ENCODE peak calls at places on chromosomes 4 and X, in six cellular contexts. One of them, this sample, is unnamed.
A peak's percentile ranks its signal among the peaks of the same experiment; 100 is the strongest.

GRCh38 chrX:63513825-63514574 is 162.9 kb upstream of the SPIN4 start:
- ATAC-seq in upper lobe of left lung: no peak
- ATAC-seq in gastrocnemius medialis: no peak
- ATAC-seq in HepG2: no peak
- ATAC-seq in A549: no peak
- ATAC-seq in right lobe of liver: peak; percentile 67
- ATAC-seq in this sample: peak; percentile 51

GRCh38 chr4:60759518-60760245 is 440.4 kb upstream of the ADGRL3 start:
- ATAC-seq in upper lobe of left lung: no peak
- ATAC-seq in gastrocnemius medialis: no peak
- ATAC-seq in HepG2: no peak
- ATAC-seq in A549: no peak
- ATAC-seq in right lobe of liver: no peak
- ATAC-seq in this sample: no peak

GRCh38 chr4:102317459-102317858 is 27.8 kb downstream of the SLC39A8 start:
- ATAC-seq in upper lobe of left lung: no peak
- ATAC-seq in gastrocnemius medialis: no peak
- ATAC-seq in HepG2: no peak
- ATAC-seq in A549: no peak
- ATAC-seq in right lobe of liver: no peak
- ATAC-seq in this sample: no peak

GRCh38 chr4:37675587-37676290 is 10.4 kb downstream of the RELL1 start:
- ATAC-seq in upper lobe of left lung: peak; percentile 77
- ATAC-seq in gastrocnemius medialis: no peak
- ATAC-seq in HepG2: no peak
- ATAC-seq in A549: no peak
- ATAC-seq in right lobe of liver: peak; percentile 91
- ATAC-seq in this sample: no peak

GRCh38 chrX:41516995-41517660 is 70.0 kb downstream of the NYX start:
- ATAC-seq in upper lobe of left lung: no peak
- ATAC-seq in gastrocnemius medialis: no peak
- ATAC-seq in HepG2: no peak
- ATAC-seq in A549: no peak
- ATAC-seq in right lobe of liver: no peak
- ATAC-seq in this sample: no peak

GRCh38 chr4:169293343-169294176 is 22.8 kb upstream of the SH3RF1 start:
- ATAC-seq in upper lobe of left lung: no peak
- ATAC-seq in gastrocnemius medialis: no peak
- ATAC-seq in HepG2: no peak
- ATAC-seq in A549: no peak
- ATAC-seq in right lobe of liver: peak; percentile 35
- ATAC-seq in this sample: no peak

GRCh38 chr4:57187241-57187640 is 77.1 kb upstream of the IGFBP7 start:
- ATAC-seq in upper lobe of left lung: no peak
- ATAC-seq in gastrocnemius medialis: no peak
- ATAC-seq in HepG2: no peak
- ATAC-seq in A549: no peak
- ATAC-seq in right lobe of liver: no peak
- ATAC-seq in this sample: no peak

GRCh38 chr4:73612032-73612431 is 8.2 kb downstream of the RASSF6 start:
- ATAC-seq in upper lobe of left lung: no peak
- ATAC-seq in gastrocnemius medialis: no peak
- ATAC-seq in HepG2: no peak
- ATAC-seq in A549: no peak
- ATAC-seq in right lobe of liver: no peak
- ATAC-seq in this sample: no peak

GRCh38 chr4:145041378-145041777 is 56.6 kb downstream of the ANAPC10 start:
- ATAC-seq in upper lobe of left lung: no peak
- ATAC-seq in gastrocnemius medialis: no peak
- ATAC-seq in HepG2: no peak
- ATAC-seq in A549: no peak
- ATAC-seq in right lobe of liver: no peak
- ATAC-seq in this sample: no peak

GRCh38 chr4:143140696-143141095 is 44.0 kb upstream of the USP38 start:
- ATAC-seq in upper lobe of left lung: no peak
- ATAC-seq in gastrocnemius medialis: no peak
- ATAC-seq in HepG2: no peak
- ATAC-seq in A549: no peak
- ATAC-seq in right lobe of liver: no peak
- ATAC-seq in this sample: no peak

GRCh38 chr4:89000392-89000791 is 56.6 kb downstream of the FAM13A start:
- ATAC-seq in upper lobe of left lung: no peak
- ATAC-seq in gastrocnemius medialis: no peak
- ATAC-seq in HepG2: no peak
- ATAC-seq in A549: no peak
- ATAC-seq in right lobe of liver: no peak
- ATAC-seq in this sample: no peak

GRCh38 chr4:5711479-5712184 is 631 bp downstream of the EVC start:
- ATAC-seq in upper lobe of left lung: no peak
- ATAC-seq in gastrocnemius medialis: no peak
- ATAC-seq in HepG2: peak; percentile 19
- ATAC-seq in A549: peak; percentile 44
- ATAC-seq in right lobe of liver: no peak
- ATAC-seq in this sample: no peak

GRCh38 chrX:15694968-15695451 is 30.4 kb upstream of the CLTRN start:
- ATAC-seq in upper lobe of left lung: no peak
- ATAC-seq in gastrocnemius medialis: peak; percentile 95
- ATAC-seq in HepG2: no peak
- ATAC-seq in A549: no peak
- ATAC-seq in right lobe of liver: no peak
- ATAC-seq in this sample: no peak

GRCh38 chr4:9904976-9905587 is 116.2 kb downstream of the SLC2A9 start:
- ATAC-seq in upper lobe of left lung: no peak
- ATAC-seq in gastrocnemius medialis: no peak
- ATAC-seq in HepG2: no peak
- ATAC-seq in A549: no peak
- ATAC-seq in right lobe of liver: no peak
- ATAC-seq in this sample: no peak

GRCh38 chr4:149999485-150000074 is 78.7 kb upstream of the DCLK2 start:
- ATAC-seq in upper lobe of left lung: no peak
- ATAC-seq in gastrocnemius medialis: no peak
- ATAC-seq in HepG2: peak; percentile 73
- ATAC-seq in A549: peak; percentile 65
- ATAC-seq in right lobe of liver: peak; percentile 80
- ATAC-seq in this sample: peak; percentile 55

GRCh38 chr4:185865901-185866328 is 53.9 kb upstream of the SORBS2 start:
- ATAC-seq in upper lobe of left lung: peak; percentile 40
- ATAC-seq in gastrocnemius medialis: no peak
- ATAC-seq in HepG2: no peak
- ATAC-seq in A549: no peak
- ATAC-seq in right lobe of liver: peak; percentile 93
- ATAC-seq in this sample: no peak

GRCh38 chrX:143988356-143988755 is 104.5 kb downstream of the UBE2NL start:
- ATAC-seq in upper lobe of left lung: no peak
- ATAC-seq in gastrocnemius medialis: no peak
- ATAC-seq in HepG2: no peak
- ATAC-seq in A549: no peak
- ATAC-seq in right lobe of liver: no peak
- ATAC-seq in this sample: no peak

DNA sequence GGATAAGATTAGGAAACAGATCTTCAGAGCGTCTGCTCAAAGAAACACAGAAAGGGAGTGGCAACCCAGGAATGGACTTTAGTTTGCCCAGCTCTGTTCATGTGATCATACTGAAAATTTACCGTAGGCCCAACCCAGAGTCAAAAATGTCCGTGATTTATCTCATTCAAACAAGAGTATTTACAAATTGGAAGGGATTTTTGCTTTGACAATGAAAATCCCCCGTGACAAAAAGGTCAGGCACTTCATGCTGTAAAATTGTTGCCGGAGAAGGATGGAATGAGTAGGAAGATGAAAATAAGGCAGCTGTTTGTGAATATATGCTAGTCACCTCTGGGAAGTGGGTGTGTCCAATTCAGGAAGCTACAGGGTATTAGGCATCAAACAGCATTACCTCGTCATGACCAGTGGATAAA is 1.2 kb downstream of the SULT1B1 start:
- ATAC-seq in upper lobe of left lung: no peak
- ATAC-seq in gastrocnemius medialis: no peak
- ATAC-seq in HepG2: no peak
- ATAC-seq in A549: no peak
- ATAC-seq in right lobe of liver: peak; percentile 65
- ATAC-seq in this sample: no peak
- H3K4me3 ChIP-seq in upper lobe of left lung: no peak overlapping the region
- H3K4me3 ChIP-seq in gastrocnemius medialis: no peak overlapping the region
- H3K4me3 ChIP-seq in HepG2: no peak overlapping the region
- H3K4me3 ChIP-seq in A549: no peak overlapping the region
- H3K4me3 ChIP-seq in right lobe of liver: peak overlapping the region; percentile 13
- H3K4me3 ChIP-seq in this sample: no peak overlapping the region

DNA sequence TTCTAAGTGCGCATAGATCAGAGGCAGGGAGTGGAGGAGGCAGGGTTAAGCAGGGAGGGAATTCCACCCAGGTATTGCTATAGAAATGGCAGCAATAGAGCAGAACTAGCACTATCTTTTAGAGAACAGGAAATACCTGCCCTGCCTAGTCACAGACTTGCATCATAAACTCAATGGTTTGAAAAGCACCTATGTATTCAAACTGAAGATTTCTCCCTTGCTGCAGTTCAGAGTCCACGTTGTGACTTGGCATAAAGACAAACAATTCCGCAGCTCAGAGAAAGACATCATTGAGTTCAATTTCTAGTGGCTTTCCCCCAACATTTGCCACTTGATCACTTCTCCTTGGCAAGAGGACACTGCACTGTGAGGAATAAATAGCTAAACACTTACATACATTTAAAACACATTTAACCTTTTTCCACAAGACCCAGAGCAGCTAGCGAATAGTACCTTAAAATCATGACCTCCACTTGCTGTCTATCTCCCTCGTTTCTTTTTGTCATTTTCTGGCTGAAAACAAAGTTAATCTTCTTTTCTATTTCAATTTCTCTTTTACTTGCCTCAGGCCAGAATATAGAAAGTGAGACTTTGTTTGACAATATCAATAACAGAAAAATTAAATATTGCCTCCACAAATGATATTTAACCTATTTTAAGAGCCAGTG is 42.4 kb downstream of the SLC7A11 start:
- ATAC-seq in upper lobe of left lung: peak; percentile 79
- ATAC-seq in gastrocnemius medialis: no peak
- ATAC-seq in HepG2: peak; percentile 100
- ATAC-seq in A549: peak; percentile 77
- ATAC-seq in right lobe of liver: peak; percentile 90
- ATAC-seq in this sample: no peak
- TF ChIP-seq POLR2A in upper lobe of left lung: no peak
- TF ChIP-seq POLR2A in gastrocnemius medialis: no peak
- TF ChIP-seq POLR2A in HepG2: peak; percentile 72
- TF ChIP-seq POLR2A in A549: no peak
- TF ChIP-seq POLR2A in right lobe of liver: no peak
- TF ChIP-seq POLR2A in this sample: no peak

GRCh38 chr4:182085051-182085480 is 158.1 kb upstream of the TENM3 start:
- ATAC-seq in upper lobe of left lung: no peak
- ATAC-seq in gastrocnemius medialis: no peak
- ATAC-seq in HepG2: no peak
- ATAC-seq in A549: no peak
- ATAC-seq in right lobe of liver: no peak
- ATAC-seq in this sample: no peak
- H3K4me3 ChIP-seq in upper lobe of left lung: no peak overlapping the region
- H3K4me3 ChIP-seq in gastrocnemius medialis: no peak overlapping the region
- H3K4me3 ChIP-seq in HepG2: no peak overlapping the region
- H3K4me3 ChIP-seq in A549: no peak overlapping the region
- H3K4me3 ChIP-seq in right lobe of liver: no peak overlapping the region
- H3K4me3 ChIP-seq in this sample: no peak overlapping the region

DNA sequence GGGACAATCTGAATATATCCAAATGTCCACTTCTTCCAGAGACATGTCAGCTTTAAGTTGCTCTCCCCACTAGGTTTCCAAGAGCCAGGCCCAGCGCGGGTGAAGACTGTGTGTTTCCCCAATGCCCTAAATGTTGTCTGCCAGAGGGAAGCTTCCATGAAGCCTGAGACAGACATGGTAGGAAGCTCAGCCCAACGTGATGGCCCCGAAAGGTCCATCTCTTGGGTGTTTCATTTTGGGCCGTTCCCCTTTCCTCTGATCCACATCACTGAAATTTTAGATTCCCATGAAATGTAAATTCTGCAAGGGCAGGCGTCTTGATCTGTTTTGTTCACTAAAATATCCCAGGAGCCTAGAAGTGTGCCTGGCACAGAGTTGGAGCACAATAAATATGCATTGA is 25.4 kb upstream of the PROM1 start:
- ATAC-seq in upper lobe of left lung: no peak
- ATAC-seq in gastrocnemius medialis: no peak
- ATAC-seq in HepG2: no peak
- ATAC-seq in A549: no peak
- ATAC-seq in right lobe of liver: no peak
- ATAC-seq in this sample: no peak
- TF ChIP-seq POLR2A in upper lobe of left lung: no peak
- TF ChIP-seq POLR2A in gastrocnemius medialis: no peak
- TF ChIP-seq POLR2A in HepG2: no peak
- TF ChIP-seq POLR2A in A549: no peak
- TF ChIP-seq POLR2A in right lobe of liver: no peak
- TF ChIP-seq POLR2A in this sample: no peak

DNA sequence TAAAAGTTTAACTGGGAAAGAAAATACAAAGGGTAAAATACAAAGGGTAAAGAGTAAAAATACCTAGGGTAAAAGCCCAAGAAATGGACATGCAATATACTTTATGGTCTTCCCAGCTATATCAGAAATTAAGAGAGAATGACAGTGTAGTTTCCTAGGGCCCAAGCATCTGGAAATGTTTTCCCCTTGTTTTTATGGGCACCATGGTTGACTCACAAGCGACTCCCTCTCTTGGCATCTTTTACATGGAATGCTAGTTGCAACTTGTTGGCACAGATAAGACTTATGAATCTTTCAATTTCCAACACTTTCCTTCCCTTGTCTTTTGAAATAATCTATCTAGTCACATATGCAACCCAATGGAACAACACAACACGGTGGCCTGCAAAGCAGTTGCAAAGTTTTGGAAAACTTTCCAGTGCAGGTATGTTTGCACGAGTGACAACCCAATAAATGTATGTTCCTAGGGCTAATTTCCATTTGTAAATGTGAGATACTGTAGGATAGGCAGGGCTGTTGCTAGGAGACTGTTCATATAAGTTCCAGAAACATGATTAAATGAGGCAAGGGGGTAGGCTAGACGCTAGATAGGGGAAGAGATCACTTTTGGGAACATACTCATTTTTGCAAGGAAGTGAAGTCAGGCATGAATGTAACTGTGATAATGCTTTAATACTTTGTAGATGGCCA is 36.4 kb upstream of the CWH43 start:
- ATAC-seq in upper lobe of left lung: no peak
- ATAC-seq in gastrocnemius medialis: no peak
- ATAC-seq in HepG2: no peak
- ATAC-seq in A549: no peak
- ATAC-seq in right lobe of liver: no peak
- ATAC-seq in this sample: no peak
- H3K4me3 ChIP-seq in upper lobe of left lung: no peak overlapping the region
- H3K4me3 ChIP-seq in gastrocnemius medialis: no peak overlapping the region
- H3K4me3 ChIP-seq in HepG2: no peak overlapping the region
- H3K4me3 ChIP-seq in A549: no peak overlapping the region
- H3K4me3 ChIP-seq in right lobe of liver: no peak overlapping the region
- H3K4me3 ChIP-seq in this sample: no peak overlapping the region